ENCODE peak calls at places on chromosome 1, in nine cellular contexts. D is stimulated activated CD4-positive, alpha-beta T cell treated with anti-CD3 and anti-CD28 coated beads, Interleukin-1b, Interleukin-23, amount 100 ng/mL, for 4 hours; U is COR-L47; H is NAMALWA; Z is fibroblast of lung; J is mesenteric fat pad; T is activated T-cell treated with anti-CD3 and anti-CD28 coated beads for 1 hour; M is adrenal gland; V is effector memory CD8-positive, alpha-beta T cell. L is an unnamed sample.

GRCh38 chr1:94236021-94236491 is 1.3 kb downstream of the ARHGAP29 start:
- DNase-seq in D (no peak), U (no peak), H (no peak), Z (peak; percentile 34), J (no peak), T (no peak), M (no peak), V (no peak), L (no peak)

GRCh38 chr1:90718411-90719320 is 1.6 kb upstream of the BARHL2 start:
- DNase-seq in D (no peak), U (no peak), H (no peak), Z (no peak), J (no peak), T (no peak), M (no peak), V (no peak), L (no peak)

GRCh38 chr1:34786521-34787325 is 5.7 kb downstream of the GJB3 start:
- DNase-seq in D (peak; percentile 56), U (peak; percentile 66), H (peak; percentile 80), Z (peak; percentile 70), J (peak; percentile 88), T (peak; percentile 41), M (peak; percentile 67), V (peak; percentile 51), L (peak; percentile 47)

GRCh38 chr1:62131093-62131725 is 63.4 kb upstream of the L1TD1 start:
- DNase-seq in D (peak; percentile 1), U (peak; percentile 42), H (peak; percentile 77), Z (peak; percentile 71), J (no peak), T (no peak), M (peak; percentile 34), V (peak; percentile 7), L (no peak)

GRCh38 chr1:95127380-95127779 is 10.2 kb downstream of the TLCD4 start:
- DNase-seq in D (no peak), U (no peak), H (no peak), Z (no peak), J (no peak), T (no peak), M (no peak), V (no peak), L (no peak)

GRCh38 chr1:30183006-30183405 is 540.4 kb downstream of the MATN1 start:
- DNase-seq in D (no peak), U (no peak), H (no peak), Z (no peak), J (no peak), T (no peak), M (no peak), V (no peak), L (no peak)

GRCh38 chr1:209513226-209513625 is 70.3 kb upstream of the CAMK1G start:
- DNase-seq in D (no peak), U (peak; percentile 53), H (peak; percentile 45), Z (peak; percentile 56), J (no peak), T (no peak), M (no peak), V (no peak), L (no peak)

GRCh38 chr1:8560611-8561544 is 243.0 kb downstream of the SLC45A1 start:
- DNase-seq in D (peak; percentile 19), U (peak; percentile 34), H (peak; percentile 85), Z (peak; percentile 67), J (no peak), T (no peak), M (no peak), V (peak; percentile 21), L (no peak)

GRCh38 chr1:198686069-198686728 is 47.4 kb downstream of the PTPRC start:
- DNase-seq in D (no peak), U (peak; percentile 53), H (peak; percentile 68), Z (peak; percentile 72), J (no peak), T (no peak), M (no peak), V (no peak), L (no peak)

GRCh38 chr1:204705888-204706837 is 20.6 kb upstream of the LRRN2 start:
- DNase-seq in D (no peak), U (no peak), H (no peak), Z (no peak), J (peak; percentile 67), T (no peak), M (no peak), V (no peak), L (no peak)

GRCh38 chr1:92886886-92887419 is 55.1 kb downstream of the RPL5 start:
- DNase-seq in D (no peak), U (peak; percentile 59), H (no peak), Z (no peak), J (no peak), T (no peak), M (no peak), V (no peak), L (no peak)

L was measured in memory B cell.